ENCODE peak calls at places on chromosomes 5 and 9, in four cellular contexts. B is Caco-2, Z is neural crest cell, A is bronchial epithelial cell. G is an unnamed sample.

GRCh38 chr5:34013547-34013946 is 5.7 kb upstream of the AMACR start:
- DNase-seq in B (no peak), Z (no peak), A (peak; percentile 26), G (no peak)

GRCh38 chr5:143850050-143850713 is 38.2 kb downstream of the HMHB1 start:
- DNase-seq in B (no peak), Z (no peak), A (peak; percentile 21), G (no peak)

GRCh38 chr9:137689745-137690529 is 71.1 kb downstream of the EHMT1 start:
- DNase-seq in B (peak; percentile 61), Z (no peak), A (no peak), G (no peak)

GRCh38 chr5:79189439-79190234 is 46.3 kb upstream of the JMY start:
- DNase-seq in B (no peak), Z (no peak), A (no peak), G (no peak)

GRCh38 chr9:107471562-107471961 is 18.0 kb downstream of the KLF4 start:
- DNase-seq in B (no peak), Z (no peak), A (no peak), G (no peak)

GRCh38 chr9:127828262-127829031 is 25.8 kb downstream of the FPGS start:
- DNase-seq in B (peak; percentile 76), Z (peak; percentile 89), A (peak; percentile 31), G (peak; percentile 57)

GRCh38 chr5:138755084-138755748 is 2.0 kb downstream of the CTNNA1 start:
- DNase-seq in B (no peak), Z (no peak), A (peak; percentile 28), G (no peak)

GRCh38 chr5:140130949-140131733 is 5.4 kb downstream of the IGIP start:
- DNase-seq in B (no peak), Z (no peak), A (no peak), G (no peak)

GRCh38 chr5:143717400-143717799 is 94.6 kb upstream of the HMHB1 start:
- DNase-seq in B (no peak), Z (no peak), A (peak; percentile 86), G (peak; percentile 26)

GRCh38 chr9:82202808-82203207 is 214.2 kb downstream of the SPATA31D1 start:
- DNase-seq in B (no peak), Z (no peak), A (peak; percentile 97), G (peak; percentile 83)

GRCh38 chr5:86971034-86971511 is 296.6 kb upstream of the RASA1 start:
- DNase-seq in B (peak; percentile 9), Z (no peak), A (peak; percentile 51), G (peak; percentile 13)

GRCh38 chr5:13339022-13339421 is 605.5 kb downstream of the DNAH5 start:
- DNase-seq in B (peak; percentile 7), Z (no peak), A (peak; percentile 21), G (no peak)

GRCh38 chr5:181171782-181172181 is 24.4 kb downstream of the OR2V2 start:
- DNase-seq in B (no peak), Z (no peak), A (no peak), G (no peak)

GRCh38 chr5:122924203-122924602 is 78.8 kb downstream of the SNX24 start:
- DNase-seq in B (no peak), Z (no peak), A (no peak), G (peak; percentile 37)

GRCh38 chr9:133423216-133423615 is 1.0 kb downstream of the ADAMTS13 start:
- DNase-seq in B (no peak), Z (no peak), A (no peak), G (no peak)

GRCh38 chr9:133419005-133419404 is 1.2 kb upstream of the REXO4 start:
- DNase-seq in B (no peak), Z (no peak), A (peak; percentile 33), G (no peak)

GRCh38 chr9:133420392-133420827 is 1.8 kb upstream of the ADAMTS13 start:
- DNase-seq in B (no peak), Z (no peak), A (no peak), G (no peak)

GRCh38 chr9:133424187-133424586 is 2.0 kb downstream of the ADAMTS13 start:
- DNase-seq in B (no peak), Z (no peak), A (no peak), G (no peak)

GRCh38 chr9:133421615-133422542 is at the start of gene ADAMTS13:
- DNase-seq in B (no peak), Z (no peak), A (peak; percentile 17), G (no peak)
- TF ChIP-seq CTCF in B (peak; percentile 20), Z (peak; percentile 22), A (no peak), G (no peak)

GRCh38 chr5:136780518-136780917 is 415.2 kb upstream of the TRPC7 start:
- DNase-seq in B (no peak), Z (no peak), A (no peak), G (no peak)
- TF ChIP-seq CTCF in B (no peak), Z (no peak), A (peak; percentile 20), G (no peak)

GRCh38 chr9:31808770-31809169 is 575.7 kb upstream of the ACO1 start:
- DNase-seq in B (no peak), Z (no peak), A (no peak), G (no peak)

GRCh38 chr9:31807574-31808256 is 576.7 kb upstream of the ACO1 start:
- DNase-seq in B (peak; percentile 28), Z (no peak), A (no peak), G (no peak)
- TF ChIP-seq CTCF in B (peak; percentile 24), Z (peak; percentile 40), A (no peak), G (no peak)

GRCh38 chr5:163821142-163821541 is 315.7 kb downstream of the MAT2B start:
- DNase-seq in B (no peak), Z (no peak), A (no peak), G (no peak)
- TF ChIP-seq CTCF in B (no peak), Z (no peak), A (no peak), G (no peak)

GRCh38 chr9:113057193-113057592 is 669 bp upstream of the ZFP37 start:
- DNase-seq in B (no peak), Z (no peak), A (no peak), G (no peak)

GRCh38 chr9:113056191-113057106 is at the start of gene ZFP37:
- DNase-seq in B (no peak), Z (peak; percentile 92), A (peak; percentile 81), G (peak; percentile 98)
- TF ChIP-seq CTCF in B (no peak), Z (no peak), A (no peak), G (no peak)

GRCh38 chr5:58715997-58716656 is 133.3 kb downstream of the RAB3C start:
- DNase-seq in B (no peak), Z (no peak), A (no peak), G (no peak)
- TF ChIP-seq CTCF in B (no peak), Z (no peak), A (no peak), G (no peak)